ENCODE peak calls at places on chromosome 18, in six cellular contexts. One of them, this sample, is unnamed.

GRCh38 chr18:23934252-23934651 is 80.3 kb upstream of the TTC39C start:
- DNase-seq in GM12878: no peak
- DNase-seq in GM12891: no peak
- DNase-seq in H1: no peak
- DNase-seq in HepG2: no peak
- DNase-seq in K562: no peak
- DNase-seq in this sample: no peak

GRCh38 chr18:74496508-74497307 is 545 bp downstream of the CNDP2 start:
- DNase-seq in GM12891: no peak
- DNase-seq in K562: peak
- DNase-seq in HepG2: peak
- DNase-seq in H1: no peak
- DNase-seq in GM12878: no peak
- DNase-seq in this sample: no peak

GRCh38 chr18:54774423-54774822 is 53.9 kb upstream of the RAB27B start:
- DNase-seq in HepG2: no peak
- DNase-seq in K562: no peak
- DNase-seq in GM12891: no peak
- DNase-seq in GM12878: no peak
- DNase-seq in H1: no peak
- DNase-seq in this sample: no peak

GRCh38 chr18:62678847-62679535 is 36.4 kb upstream of the PHLPP1 start:
- DNase-seq in GM12891: no peak
- DNase-seq in H1: no peak
- DNase-seq in K562: no peak
- DNase-seq in GM12878: no peak
- DNase-seq in HepG2: peak
- DNase-seq in this sample: no peak

GRCh38 chr18:79405781-79406575 is 10.2 kb downstream of the NFATC1 start:
- DNase-seq in K562: no peak
- DNase-seq in H1: no peak
- DNase-seq in GM12891: peak
- DNase-seq in HepG2: no peak
- DNase-seq in GM12878: peak
- DNase-seq in this sample: peak

GRCh38 chr18:21761471-21762115 is 21.0 kb downstream of the MIB1 start:
- DNase-seq in H1: no peak
- DNase-seq in GM12878: no peak
- DNase-seq in K562: no peak
- DNase-seq in GM12891: no peak
- DNase-seq in HepG2: no peak
- DNase-seq in this sample: no peak

GRCh38 chr18:54192900-54193299 is 31.6 kb downstream of the MBD2 start:
- DNase-seq in GM12891: no peak
- DNase-seq in H1: no peak
- DNase-seq in K562: no peak
- DNase-seq in GM12878: no peak
- DNase-seq in HepG2: no peak
- DNase-seq in this sample: no peak

GRCh38 chr18:57627488-57627887 is 5.9 kb upstream of the NARS1 start:
- DNase-seq in H1: no peak
- DNase-seq in HepG2: no peak
- DNase-seq in K562: no peak
- DNase-seq in GM12891: no peak
- DNase-seq in GM12878: no peak
- DNase-seq in this sample: no peak

GRCh38 chr18:65788373-65788772 is 37.6 kb downstream of the CDH7 start:
- DNase-seq in K562: peak
- DNase-seq in GM12878: no peak
- DNase-seq in HepG2: peak
- DNase-seq in H1: no peak
- DNase-seq in GM12891: no peak
- DNase-seq in this sample: no peak

GRCh38 chr18:10490401-10491289 is 35.2 kb upstream of the NAPG start:
- DNase-seq in H1: no peak
- DNase-seq in GM12878: peak
- DNase-seq in HepG2: peak
- DNase-seq in K562: peak
- DNase-seq in GM12891: no peak
- DNase-seq in this sample: no peak

GRCh38 chr18:8929381-8929780 is 173.1 kb upstream of the NDUFV2 start:
- DNase-seq in GM12878: no peak
- DNase-seq in K562: no peak
- DNase-seq in H1: no peak
- DNase-seq in HepG2: no peak
- DNase-seq in GM12891: no peak
- DNase-seq in this sample: no peak

GRCh38 chr18:74949611-74950010 is 259.3 kb downstream of the PTGR3 start:
- DNase-seq in GM12878: no peak
- DNase-seq in H1: no peak
- DNase-seq in HepG2: no peak
- DNase-seq in K562: no peak
- DNase-seq in GM12891: no peak
- DNase-seq in this sample: no peak

GRCh38 chr18:22465859-22466602 is 48.3 kb upstream of the CTAGE1 start:
- DNase-seq in H1: no peak
- DNase-seq in HepG2: peak
- DNase-seq in GM12891: no peak
- DNase-seq in GM12878: no peak
- DNase-seq in K562: peak
- DNase-seq in this sample: no peak

GRCh38 chr18:33101316-33101715 is 328.5 kb upstream of the KLHL14 start:
- DNase-seq in HepG2: no peak
- DNase-seq in H1: no peak
- DNase-seq in GM12878: no peak
- DNase-seq in K562: no peak
- DNase-seq in GM12891: no peak
- DNase-seq in this sample: no peak

GRCh38 chr18:79816981-79817606 is 19.4 kb downstream of the KCNG2 start:
- DNase-seq in H1: no peak
- DNase-seq in GM12878: no peak
- DNase-seq in K562: no peak
- DNase-seq in HepG2: no peak
- DNase-seq in GM12891: no peak
- DNase-seq in this sample: no peak

GRCh38 chr18:56000041-56000440 is 412.0 kb upstream of the TCF4 start:
- DNase-seq in HepG2: no peak
- DNase-seq in GM12891: no peak
- DNase-seq in H1: no peak
- DNase-seq in GM12878: no peak
- DNase-seq in K562: no peak
- DNase-seq in this sample: no peak

GRCh38 chr18:78623142-78623541 is 356.5 kb upstream of the SALL3 start:
- DNase-seq in H1: no peak
- DNase-seq in GM12891: no peak
- DNase-seq in K562: no peak
- DNase-seq in GM12878: no peak
- DNase-seq in HepG2: no peak
- DNase-seq in this sample: no peak

GRCh38 chr18:79799619-79800352 is 2.0 kb downstream of the KCNG2 start:
- DNase-seq in K562: no peak
- DNase-seq in HepG2: no peak
- DNase-seq in H1: no peak
- DNase-seq in GM12891: no peak
- DNase-seq in GM12878: no peak
- DNase-seq in this sample: no peak

GRCh38 chr18:12254820-12255511 is 805 bp downstream of the CIDEA start:
- DNase-seq in HepG2: no peak
- DNase-seq in H1: no peak
- DNase-seq in K562: no peak
- DNase-seq in GM12878: no peak
- DNase-seq in GM12891: no peak
- DNase-seq in this sample: no peak

GRCh38 chr18:11859903-11860407 is 8.7 kb downstream of the CHMP1B start:
- DNase-seq in K562: peak
- DNase-seq in H1: no peak
- DNase-seq in GM12878: no peak
- DNase-seq in HepG2: peak
- DNase-seq in GM12891: no peak
- DNase-seq in this sample: no peak

GRCh38 chr18:58579561-58580047 is 49.3 kb downstream of the ALPK2 start:
- DNase-seq in H1: no peak
- DNase-seq in K562: no peak
- DNase-seq in GM12878: no peak
- DNase-seq in HepG2: peak
- DNase-seq in GM12891: no peak
- DNase-seq in this sample: no peak

GRCh38 chr18:78237864-78238263 is 741.8 kb upstream of the SALL3 start:
- DNase-seq in H1: no peak
- DNase-seq in HepG2: no peak
- DNase-seq in GM12878: no peak
- DNase-seq in GM12891: no peak
- DNase-seq in K562: no peak
- DNase-seq in this sample: no peak

GRCh38 chr18:32383040-32383819 is 87.5 kb downstream of the GAREM1 start:
- DNase-seq in K562: no peak
- DNase-seq in H1: no peak
- DNase-seq in GM12878: no peak
- DNase-seq in GM12891: no peak
- DNase-seq in HepG2: peak
- DNase-seq in this sample: no peak

GRCh38 chr18:5543854-5544389 is at the start of gene EPB41L3:
- DNase-seq in HepG2: no peak
- DNase-seq in H1: no peak
- DNase-seq in K562: no peak
- DNase-seq in GM12891: no peak
- DNase-seq in GM12878: no peak
- DNase-seq in this sample: no peak
- TF ChIP-seq POLR2A in HepG2: no peak
- TF ChIP-seq POLR2A in H1: no peak
- TF ChIP-seq POLR2A in K562: no peak
- TF ChIP-seq POLR2A in GM12891: no peak
- TF ChIP-seq POLR2A in GM12878: no peak
- TF ChIP-seq POLR2A in this sample: no peak

DNA sequence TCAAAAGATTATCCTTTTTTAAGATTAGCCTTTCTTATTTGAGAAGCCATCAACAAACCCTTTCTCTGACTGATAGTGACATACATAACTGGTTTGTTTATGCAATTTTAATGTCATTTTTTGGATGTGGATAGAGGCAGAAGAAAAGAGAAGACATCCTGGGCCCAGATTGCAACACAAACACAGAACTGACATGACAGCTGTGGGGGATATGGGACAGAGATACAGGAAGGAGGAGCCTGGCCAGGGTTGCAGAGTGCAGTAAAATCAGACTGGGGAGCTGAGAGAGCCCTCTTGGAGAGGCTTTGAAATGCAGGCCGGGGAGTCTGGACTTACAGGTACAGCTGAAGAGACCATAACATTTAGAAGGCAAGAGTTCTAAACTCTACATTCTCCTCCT is 65.1 kb downstream of the SIGLEC15 start:
- DNase-seq in HepG2: no peak
- DNase-seq in GM12878: no peak
- DNase-seq in GM12891: no peak
- DNase-seq in K562: no peak
- DNase-seq in H1: no peak
- DNase-seq in this sample: no peak
- TF ChIP-seq POLR2AphosphoS5 in HepG2: no peak
- TF ChIP-seq POLR2AphosphoS5 in GM12878: no peak
- TF ChIP-seq POLR2AphosphoS5 in GM12891: no peak
- TF ChIP-seq POLR2AphosphoS5 in K562: no peak
- TF ChIP-seq POLR2AphosphoS5 in H1: no peak
- TF ChIP-seq POLR2AphosphoS5 in this sample: no peak

GRCh38 chr18:26103579-26103978 is 13.2 kb upstream of the SS18 start:
- DNase-seq in H1: no peak
- DNase-seq in K562: peak
- DNase-seq in HepG2: peak
- DNase-seq in GM12891: no peak
- DNase-seq in GM12878: no peak
- DNase-seq in this sample: no peak
- TF ChIP-seq TAF1 in H1: no peak
- TF ChIP-seq TAF1 in K562: no peak
- TF ChIP-seq TAF1 in HepG2: no peak
- TF ChIP-seq TAF1 in GM12891: no peak
- TF ChIP-seq TAF1 in GM12878: no peak
- TF ChIP-seq TAF1 in this sample: no peak

GRCh38 chr18:34978953-34979608 is 62.1 kb upstream of the MAPRE2 start:
- DNase-seq in K562: peak
- DNase-seq in GM12878: peak
- DNase-seq in HepG2: peak
- DNase-seq in GM12891: no peak
- DNase-seq in H1: no peak
- DNase-seq in this sample: no peak
- TF ChIP-seq POLR2A in K562: no peak
- TF ChIP-seq POLR2A in GM12878: no peak
- TF ChIP-seq POLR2A in HepG2: no peak
- TF ChIP-seq POLR2A in GM12891: no peak
- TF ChIP-seq POLR2A in H1: no peak
- TF ChIP-seq POLR2A in this sample: no peak

GRCh38 chr18:70985948-70986347 is 697.1 kb downstream of the SOCS6 start:
- DNase-seq in GM12891: no peak
- DNase-seq in K562: no peak
- DNase-seq in GM12878: no peak
- DNase-seq in H1: no peak
- DNase-seq in HepG2: no peak
- DNase-seq in this sample: no peak

GRCh38 chr18:70991577-70991976 is 702.7 kb downstream of the SOCS6 start:
- DNase-seq in H1: no peak
- DNase-seq in GM12878: no peak
- DNase-seq in K562: no peak
- DNase-seq in GM12891: no peak
- DNase-seq in HepG2: no peak
- DNase-seq in this sample: no peak
- TF ChIP-seq POLR2AphosphoS5 in H1: no peak
- TF ChIP-seq POLR2AphosphoS5 in GM12878: no peak
- TF ChIP-seq POLR2AphosphoS5 in K562: no peak
- TF ChIP-seq POLR2AphosphoS5 in GM12891: no peak
- TF ChIP-seq POLR2AphosphoS5 in HepG2: no peak
- TF ChIP-seq POLR2AphosphoS5 in this sample: no peak

DNA sequence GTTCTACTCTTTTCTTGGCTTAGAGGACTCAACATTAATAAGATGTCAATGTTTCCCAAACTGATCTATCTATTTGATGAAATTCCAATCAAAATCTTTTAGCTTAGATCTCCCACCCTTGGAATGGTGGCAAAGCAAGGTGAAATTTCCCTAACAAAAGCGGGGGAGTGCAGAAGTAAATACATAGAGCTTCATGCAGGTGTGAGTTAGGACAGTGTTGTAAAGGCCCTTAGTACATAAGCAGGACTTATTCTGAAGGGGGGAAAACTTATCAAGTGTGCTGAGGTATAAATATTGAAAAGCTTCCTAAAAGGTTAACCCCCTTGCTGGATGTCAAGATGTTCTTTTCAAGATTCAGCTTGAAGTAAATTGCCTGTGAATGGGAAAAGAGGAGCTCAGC is 608.6 kb upstream of the CELF4 start:
- DNase-seq in K562: no peak
- DNase-seq in GM12891: no peak
- DNase-seq in HepG2: no peak
- DNase-seq in GM12878: no peak
- DNase-seq in H1: no peak
- DNase-seq in this sample: no peak
- TF ChIP-seq TAF1 in K562: no peak
- TF ChIP-seq TAF1 in GM12891: no peak
- TF ChIP-seq TAF1 in HepG2: no peak
- TF ChIP-seq TAF1 in GM12878: no peak
- TF ChIP-seq TAF1 in H1: no peak
- TF ChIP-seq TAF1 in this sample: no peak

GRCh38 chr18:76691800-76692199 is 130.6 kb upstream of the ZNF236 start:
- DNase-seq in HepG2: no peak
- DNase-seq in H1: no peak
- DNase-seq in K562: no peak
- DNase-seq in GM12891: no peak
- DNase-seq in GM12878: no peak
- DNase-seq in this sample: no peak
- TF ChIP-seq POLR2A in HepG2: no peak
- TF ChIP-seq POLR2A in H1: no peak
- TF ChIP-seq POLR2A in K562: no peak
- TF ChIP-seq POLR2A in GM12891: no peak
- TF ChIP-seq POLR2A in GM12878: no peak
- TF ChIP-seq POLR2A in this sample: no peak